ENCODE peak calls at places on chromosomes 3 and 15, in ten cellular contexts. S is epithelial cell of proximal tubule, I is fibroblast of the aortic adventitia, C is endodermal cell, G is kidney, K is AG04449, L is hepatocyte, B is uterus, P is breast epithelium, U is GM12865. T is an unnamed sample.

GRCh38 chr3:184557348-184557950 is 4.1 kb upstream of the EPHB3 start:
- DNase-seq in S (no peak), I (no peak), C (no peak), G (no peak), K (no peak), L (no peak), B (no peak), P (no peak), U (no peak), T (no peak)

GRCh38 chr3:13461169-13462124 is 18.7 kb upstream of the HDAC11 start:
- DNase-seq in S (no peak), I (no peak), C (peak), G (peak), K (no peak), L (peak), B (no peak), P (no peak), U (peak), T (no peak)

GRCh38 chr3:170324962-170325361 is 32.6 kb upstream of the SKIL start:
- DNase-seq in S (no peak), I (no peak), C (no peak), G (no peak), K (no peak), L (no peak), B (no peak), P (no peak), U (no peak), T (no peak)

GRCh38 chr3:20637729-20638128 is 451.7 kb upstream of the SGO1 start:
- DNase-seq in S (no peak), I (peak), C (no peak), G (no peak), K (no peak), L (no peak), B (no peak), P (no peak), U (no peak), T (peak)

GRCh38 chr3:186173202-186173815 is 64.4 kb upstream of the ETV5 start:
- DNase-seq in S (no peak), I (no peak), C (peak), G (no peak), K (no peak), L (no peak), B (no peak), P (no peak), U (no peak), T (no peak)

GRCh38 chr3:54837964-54838363 is 89.9 kb downstream of the LRTM1 start:
- DNase-seq in S (no peak), I (peak), C (no peak), G (no peak), K (no peak), L (peak), B (no peak), P (no peak), U (no peak), T (no peak)

GRCh38 chr3:169453256-169454059 is 210.1 kb downstream of the MECOM start:
- DNase-seq in S (no peak), I (no peak), C (no peak), G (no peak), K (no peak), L (no peak), B (no peak), P (no peak), U (no peak), T (no peak)

GRCh38 chr3:46184469-46184868 is 23.6 kb downstream of the CCR1 start:
- DNase-seq in S (no peak), I (peak), C (no peak), G (no peak), K (peak), L (no peak), B (no peak), P (no peak), U (no peak), T (no peak)

GRCh38 chr3:113791381-113791780 is 44.5 kb downstream of the ATP6V1A start:
- DNase-seq in S (no peak), I (no peak), C (no peak), G (no peak), K (no peak), L (no peak), B (no peak), P (no peak), U (no peak), T (no peak)

GRCh38 chr3:112640864-112641751 is at the start of gene CCDC80:
- DNase-seq in S (peak), I (peak), C (no peak), G (no peak), K (peak), L (peak), B (peak), P (no peak), U (peak), T (peak)

GRCh38 chr3:12967751-12968209 is 105.4 kb downstream of the IQSEC1 start:
- DNase-seq in S (no peak), I (peak), C (peak), G (peak), K (no peak), L (peak), B (peak), P (peak), U (peak), T (no peak)

GRCh38 chr3:30516238-30516637 is 90.2 kb upstream of the TGFBR2 start:
- DNase-seq in S (no peak), I (peak), C (no peak), G (no peak), K (no peak), L (no peak), B (no peak), P (no peak), U (no peak), T (no peak)

GRCh38 chr3:80855482-80855881 is 906.0 kb downstream of the GBE1 start:
- DNase-seq in S (no peak), I (no peak), C (no peak), G (no peak), K (no peak), L (no peak), B (no peak), P (no peak), U (no peak), T (no peak)

GRCh38 chr3:14631101-14631497 is 20.5 kb upstream of the CCDC174 start:
- DNase-seq in S (no peak), I (no peak), C (no peak), G (no peak), K (no peak), L (no peak), B (no peak), P (no peak), U (no peak), T (no peak)

GRCh38 chr3:14631687-14632444 is 19.7 kb upstream of the CCDC174 start:
- DNase-seq in S (no peak), I (no peak), C (peak), G (no peak), K (no peak), L (no peak), B (no peak), P (no peak), U (no peak), T (no peak)

GRCh38 chr3:14628406-14628805 is 23.2 kb upstream of the CCDC174 start:
- DNase-seq in S (no peak), I (no peak), C (no peak), G (no peak), K (no peak), L (no peak), B (no peak), P (no peak), U (no peak), T (no peak)

GRCh38 chr3:14632445-14632930 is 19.1 kb upstream of the CCDC174 start:
- DNase-seq in S (no peak), I (no peak), C (peak), G (no peak), K (no peak), L (no peak), B (no peak), P (no peak), U (no peak), T (no peak)

DNA sequence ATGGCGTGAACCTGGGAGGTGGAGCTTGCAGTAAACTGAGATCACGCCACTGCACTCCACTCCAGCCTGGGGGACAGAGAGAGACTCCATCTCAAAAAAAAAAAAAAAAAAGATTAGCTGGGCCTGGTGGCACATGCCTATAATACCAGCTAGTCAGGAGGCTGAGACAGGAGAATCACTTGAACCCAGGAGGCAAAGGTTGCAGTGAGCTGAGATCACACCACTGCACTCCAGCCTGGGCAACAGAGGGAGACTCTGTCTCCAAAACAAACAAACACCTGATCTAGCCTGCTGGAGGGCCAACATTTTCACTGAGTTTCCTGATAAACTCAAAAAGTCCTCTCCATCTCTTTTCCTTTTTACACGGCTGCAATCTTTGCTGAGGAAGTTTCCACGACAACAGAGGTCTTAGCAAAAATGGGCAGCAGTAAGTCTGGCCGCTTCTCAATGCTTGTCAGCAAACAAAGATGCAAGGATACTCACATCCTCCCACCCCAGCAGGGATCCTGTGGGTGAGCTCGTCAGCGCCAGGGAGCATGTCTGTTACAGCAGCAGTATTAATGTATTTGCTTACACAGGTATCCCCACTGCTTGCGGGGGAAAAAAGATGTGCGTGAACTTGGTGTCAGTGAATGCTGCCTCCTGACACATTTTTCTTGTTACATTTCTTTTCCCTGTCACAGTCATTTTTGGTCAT is 21.0 kb upstream of the CCDC174 start:
- DNase-seq in S (no peak), I (no peak), C (peak), G (no peak), K (no peak), L (no peak), B (no peak), P (no peak), U (no peak), T (no peak)
- H3K4me3 ChIP-seq in S (no peak), I (no peak), C (no peak), G (no peak), K (no peak), L (no peak), B (no peak), P (no peak), U (no peak), T (no peak)

GRCh38 chr3:195909294-195909644 is 918 bp upstream of the TNK2 start:
- DNase-seq in S (no peak), I (no peak), C (no peak), G (peak), K (no peak), L (no peak), B (no peak), P (no peak), U (no peak), T (no peak)
- TF ChIP-seq CTCF in S (no peak), I (no peak), C (no peak), G (no peak), K (peak), L (no peak), B (no peak), P (no peak), U (no peak), T (no peak)

DNA sequence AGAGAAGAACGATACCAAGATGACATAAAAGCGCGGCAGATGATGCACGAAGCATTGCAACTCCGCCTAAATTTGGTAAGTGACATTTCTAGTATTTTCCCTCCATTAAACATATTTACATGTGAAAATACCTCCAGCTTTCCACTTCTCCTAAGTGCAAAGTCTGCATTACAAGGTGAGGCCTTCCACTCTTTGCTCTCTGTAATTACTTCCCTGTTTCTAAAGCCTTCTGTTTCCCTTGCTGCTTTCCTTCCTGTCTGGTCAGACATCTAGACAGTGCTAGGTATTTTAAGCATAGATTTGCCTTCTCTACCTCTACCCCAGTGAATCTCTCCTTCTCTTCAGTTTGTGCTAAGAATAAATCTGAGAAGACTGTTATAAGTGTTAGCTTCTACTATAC is 1.9 kb downstream of the P2RY12 start:
- DNase-seq in S (no peak), I (no peak), C (no peak), G (no peak), K (no peak), L (peak), B (no peak), P (no peak), U (peak), T (no peak)
- H3K4me3 ChIP-seq in S (no peak), I (no peak), C (no peak), G (no peak), K (no peak), L (no peak), B (no peak), P (no peak), U (no peak), T (no peak)

GRCh38 chr3:88189361-88189810 is 39.6 kb downstream of the C3orf38 start:
- DNase-seq in S (no peak), I (no peak), C (no peak), G (no peak), K (no peak), L (no peak), B (no peak), P (no peak), U (peak), T (no peak)

GRCh38 chr3:88192010-88192409 is 42.3 kb downstream of the C3orf38 start:
- DNase-seq in S (no peak), I (no peak), C (no peak), G (no peak), K (no peak), L (no peak), B (no peak), P (no peak), U (no peak), T (no peak)

GRCh38 chr3:88192631-88193030 is 42.9 kb downstream of the C3orf38 start:
- DNase-seq in S (no peak), I (no peak), C (no peak), G (no peak), K (no peak), L (no peak), B (no peak), P (no peak), U (no peak), T (no peak)

DNA sequence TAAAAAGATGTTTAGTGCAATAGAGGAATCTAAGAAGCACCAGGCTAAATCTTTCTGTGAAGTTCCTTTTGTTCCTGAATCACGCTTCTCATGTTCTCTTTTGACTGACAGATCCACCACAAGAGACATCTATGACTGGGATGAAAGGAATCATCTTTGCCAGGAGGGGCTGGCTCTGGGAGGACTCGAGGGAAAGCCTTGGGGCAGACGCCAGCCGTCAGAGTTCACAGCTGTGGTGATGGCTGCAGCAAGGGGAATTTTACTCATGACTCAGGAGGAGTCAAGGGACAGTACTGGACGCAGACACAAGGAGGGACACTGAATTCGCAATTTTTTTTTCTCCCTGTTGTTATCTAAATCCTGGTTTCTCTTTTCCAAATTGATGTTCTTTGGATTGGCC is 38.7 kb downstream of the C3orf38 start:
- DNase-seq in S (no peak), I (no peak), C (no peak), G (no peak), K (no peak), L (no peak), B (no peak), P (no peak), U (no peak), T (no peak)
- TF ChIP-seq CTCF in S (no peak), I (no peak), C (no peak), G (no peak), K (no peak), L (no peak), B (no peak), P (no peak), U (no peak), T (no peak)

GRCh38 chr15:62880278-62880677 is 162.3 kb upstream of the TPM1 start:
- DNase-seq in S (no peak), I (peak), C (no peak), G (no peak), K (no peak), L (no peak), B (no peak), P (no peak), U (no peak), T (no peak)

GRCh38 chr15:62881056-62881455 is 161.5 kb upstream of the TPM1 start:
- DNase-seq in S (no peak), I (no peak), C (no peak), G (no peak), K (no peak), L (no peak), B (no peak), P (no peak), U (no peak), T (no peak)

GRCh38 chr15:62878070-62878469 is 164.5 kb upstream of the TPM1 start:
- DNase-seq in S (no peak), I (no peak), C (peak), G (no peak), K (no peak), L (no peak), B (no peak), P (no peak), U (no peak), T (no peak)

GRCh38 chr15:62877276-62877857 is 165.2 kb upstream of the TPM1 start:
- DNase-seq in S (no peak), I (no peak), C (peak), G (no peak), K (no peak), L (no peak), B (no peak), P (no peak), U (no peak), T (no peak)

GRCh38 chr15:62879770-62880169 is 162.8 kb upstream of the TPM1 start:
- DNase-seq in S (no peak), I (no peak), C (peak), G (no peak), K (no peak), L (no peak), B (no peak), P (no peak), U (no peak), T (no peak)
- H3K4me3 ChIP-seq in S (no peak), I (no peak), C (no peak), G (no peak), K (no peak), L (no peak), B (no peak), P (no peak), U (no peak), T (no peak)